ENCODE peak calls at places on chromosomes 1 and 21, in eight cellular contexts. One of them, this sample, is unnamed.
A peak's percentile ranks its signal among the peaks of the same experiment; 100 is the strongest.

GRCh38 chr1:67052741-67053534 is 1.0 kb downstream of the SLC35D1 start:
- DNase-seq in left colon: peak; percentile 37
- DNase-seq in activated effector memory CD4-positive, alpha-beta T cell treated with anti-CD3 and anti-CD28 coated beads, Interleukin-2, amount 50 U/mL, for 16 hours: no peak
- DNase-seq in GM04503: no peak
- DNase-seq in A172: peak; percentile 26
- DNase-seq in amniotic epithelial cell: peak; percentile 39
- DNase-seq in osteocyte: no peak
- DNase-seq in nephron progenitor cell: peak; percentile 45
- DNase-seq in this sample: no peak

GRCh38 chr21:15065381-15066230 is 806 bp upstream of the NRIP1 start:
- DNase-seq in nephron progenitor cell: peak; percentile 53
- DNase-seq in amniotic epithelial cell: peak; percentile 82
- DNase-seq in activated effector memory CD4-positive, alpha-beta T cell treated with anti-CD3 and anti-CD28 coated beads, Interleukin-2, amount 50 U/mL, for 16 hours: peak; percentile 87
- DNase-seq in GM04503: peak; percentile 51
- DNase-seq in osteocyte: peak; percentile 84
- DNase-seq in left colon: peak; percentile 85
- DNase-seq in A172: peak; percentile 41
- DNase-seq in this sample: peak; percentile 93

GRCh38 chr1:2632051-2632430 is 775 bp downstream of the MMEL1 start:
- DNase-seq in nephron progenitor cell: no peak
- DNase-seq in left colon: no peak
- DNase-seq in activated effector memory CD4-positive, alpha-beta T cell treated with anti-CD3 and anti-CD28 coated beads, Interleukin-2, amount 50 U/mL, for 16 hours: no peak
- DNase-seq in osteocyte: no peak
- DNase-seq in GM04503: no peak
- DNase-seq in amniotic epithelial cell: no peak
- DNase-seq in A172: no peak
- DNase-seq in this sample: no peak

GRCh38 chr1:200367841-200368534 is 41.8 kb downstream of the ZNF281 start:
- DNase-seq in A172: peak; percentile 66
- DNase-seq in osteocyte: peak; percentile 57
- DNase-seq in activated effector memory CD4-positive, alpha-beta T cell treated with anti-CD3 and anti-CD28 coated beads, Interleukin-2, amount 50 U/mL, for 16 hours: no peak
- DNase-seq in nephron progenitor cell: no peak
- DNase-seq in left colon: no peak
- DNase-seq in amniotic epithelial cell: peak; percentile 95
- DNase-seq in GM04503: peak; percentile 59
- DNase-seq in this sample: no peak

GRCh38 chr1:238409191-238409846 is 518.6 kb upstream of the ZP4 start:
- DNase-seq in activated effector memory CD4-positive, alpha-beta T cell treated with anti-CD3 and anti-CD28 coated beads, Interleukin-2, amount 50 U/mL, for 16 hours: no peak
- DNase-seq in nephron progenitor cell: no peak
- DNase-seq in left colon: no peak
- DNase-seq in GM04503: peak; percentile 74
- DNase-seq in A172: peak; percentile 97
- DNase-seq in amniotic epithelial cell: peak; percentile 98
- DNase-seq in osteocyte: no peak
- DNase-seq in this sample: no peak

GRCh38 chr1:41174170-41174569 is 67.9 kb downstream of the SCMH1 start:
- DNase-seq in left colon: no peak
- DNase-seq in amniotic epithelial cell: peak; percentile 49
- DNase-seq in activated effector memory CD4-positive, alpha-beta T cell treated with anti-CD3 and anti-CD28 coated beads, Interleukin-2, amount 50 U/mL, for 16 hours: no peak
- DNase-seq in nephron progenitor cell: no peak
- DNase-seq in osteocyte: no peak
- DNase-seq in GM04503: no peak
- DNase-seq in A172: no peak
- DNase-seq in this sample: no peak

GRCh38 chr1:94305704-94306103 is 68.3 kb upstream of the ARHGAP29 start:
- DNase-seq in osteocyte: no peak
- DNase-seq in A172: no peak
- DNase-seq in amniotic epithelial cell: peak; percentile 73
- DNase-seq in left colon: no peak
- DNase-seq in activated effector memory CD4-positive, alpha-beta T cell treated with anti-CD3 and anti-CD28 coated beads, Interleukin-2, amount 50 U/mL, for 16 hours: no peak
- DNase-seq in GM04503: no peak
- DNase-seq in nephron progenitor cell: no peak
- DNase-seq in this sample: no peak

GRCh38 chr1:166950156-166950555 is 25.2 kb downstream of the ILDR2 start:
- DNase-seq in amniotic epithelial cell: no peak
- DNase-seq in activated effector memory CD4-positive, alpha-beta T cell treated with anti-CD3 and anti-CD28 coated beads, Interleukin-2, amount 50 U/mL, for 16 hours: no peak
- DNase-seq in osteocyte: no peak
- DNase-seq in left colon: no peak
- DNase-seq in nephron progenitor cell: peak; percentile 25
- DNase-seq in A172: no peak
- DNase-seq in GM04503: no peak
- DNase-seq in this sample: no peak

GRCh38 chr1:14568716-14569115 is 29.8 kb upstream of the KAZN start:
- DNase-seq in amniotic epithelial cell: no peak
- DNase-seq in activated effector memory CD4-positive, alpha-beta T cell treated with anti-CD3 and anti-CD28 coated beads, Interleukin-2, amount 50 U/mL, for 16 hours: no peak
- DNase-seq in GM04503: no peak
- DNase-seq in nephron progenitor cell: no peak
- DNase-seq in osteocyte: no peak
- DNase-seq in left colon: no peak
- DNase-seq in A172: no peak
- DNase-seq in this sample: no peak

GRCh38 chr1:156814571-156815260 is 1.9 kb downstream of the SH2D2A start:
- DNase-seq in A172: peak; percentile 41
- DNase-seq in left colon: no peak
- DNase-seq in nephron progenitor cell: no peak
- DNase-seq in GM04503: no peak
- DNase-seq in activated effector memory CD4-positive, alpha-beta T cell treated with anti-CD3 and anti-CD28 coated beads, Interleukin-2, amount 50 U/mL, for 16 hours: peak; percentile 84
- DNase-seq in osteocyte: no peak
- DNase-seq in amniotic epithelial cell: no peak
- DNase-seq in this sample: no peak

GRCh38 chr1:76144233-76144632 is 69.7 kb downstream of the ST6GALNAC3 start:
- DNase-seq in A172: no peak
- DNase-seq in amniotic epithelial cell: no peak
- DNase-seq in osteocyte: no peak
- DNase-seq in nephron progenitor cell: no peak
- DNase-seq in left colon: no peak
- DNase-seq in activated effector memory CD4-positive, alpha-beta T cell treated with anti-CD3 and anti-CD28 coated beads, Interleukin-2, amount 50 U/mL, for 16 hours: no peak
- DNase-seq in GM04503: no peak
- DNase-seq in this sample: no peak

GRCh38 chr1:153100241-153100640 is 5.9 kb upstream of the SPRR2E start:
- DNase-seq in osteocyte: no peak
- DNase-seq in left colon: no peak
- DNase-seq in nephron progenitor cell: no peak
- DNase-seq in GM04503: no peak
- DNase-seq in activated effector memory CD4-positive, alpha-beta T cell treated with anti-CD3 and anti-CD28 coated beads, Interleukin-2, amount 50 U/mL, for 16 hours: no peak
- DNase-seq in amniotic epithelial cell: peak; percentile 55
- DNase-seq in A172: peak; percentile 64
- DNase-seq in this sample: no peak